ENCODE peak calls at places on chromosomes 11 and 22, in ten cellular contexts. L is heart left ventricle; T is activated T-cell treated with anti-CD3 and anti-CD28 coated beads for 1 hour; G is GM19239; A is fibroblast of the conjunctiva; C is T-helper 2 cell; E is activated T-helper 1 cell treated with anti-CD3 and anti-CD28 coated beads, Interleukin-12 subunit alpha, Interleukin-12 subunit beta, Interleukin-2, Interleukin-4 antibody, amounts not matched to agents 30 ng/mL and 10 ng/mL and 1 ng/mL, durations not matched to agents 14 hours and 24 hours and 36 hours; I is BJ; W is kidney glomerular epithelial cell; Y is CD8-positive, alpha-beta T cell. F is an unnamed sample.

GRCh38 chr22:23783496-23784167 is 3.1 kb upstream of the SMARCB1 start:
- DNase-seq in L (no peak), T (no peak), G (no peak), A (no peak), C (no peak), E (no peak), I (no peak), W (no peak), Y (no peak), F (no peak)

GRCh38 chr11:129143335-129143734 is 48.8 kb downstream of the ARHGAP32 start:
- DNase-seq in L (peak), T (no peak), G (no peak), A (peak), C (no peak), E (no peak), I (peak), W (peak), Y (no peak), F (no peak)

GRCh38 chr11:77619576-77620198 is 17.9 kb downstream of the CLNS1A start:
- DNase-seq in L (no peak), T (no peak), G (no peak), A (peak), C (peak), E (peak), I (no peak), W (peak), Y (no peak), F (no peak)

GRCh38 chr11:38019072-38019775 is 1421.2 kb upstream of the RAG2 start:
- DNase-seq in L (no peak), T (no peak), G (no peak), A (no peak), C (no peak), E (no peak), I (no peak), W (peak), Y (no peak), F (no peak)

GRCh38 chr11:1229471-1230120 is 6.7 kb downstream of the MUC5B start:
- DNase-seq in L (peak), T (no peak), G (no peak), A (no peak), C (no peak), E (no peak), I (no peak), W (no peak), Y (no peak), F (peak)

GRCh38 chr22:40216041-40216756 is 38.5 kb downstream of the TNRC6B start:
- DNase-seq in L (no peak), T (no peak), G (peak), A (no peak), C (peak), E (no peak), I (no peak), W (no peak), Y (peak), F (peak)

GRCh38 chr22:21766933-21767462 is 31.4 kb upstream of the YPEL1 start:
- DNase-seq in L (no peak), T (peak), G (peak), A (no peak), C (peak), E (peak), I (no peak), W (no peak), Y (peak), F (no peak)

GRCh38 chr11:9017773-9018172 is 14.0 kb upstream of the NRIP3 start:
- DNase-seq in L (peak), T (no peak), G (no peak), A (no peak), C (no peak), E (no peak), I (no peak), W (no peak), Y (no peak), F (no peak)

GRCh38 chr11:1771700-1772099 is 8.0 kb upstream of the CTSD start:
- DNase-seq in L (no peak), T (no peak), G (no peak), A (peak), C (no peak), E (no peak), I (peak), W (no peak), Y (no peak), F (no peak)

GRCh38 chr11:119108151-119108856 is 1.2 kb downstream of the C2CD2L start:
- DNase-seq in L (no peak), T (no peak), G (no peak), A (no peak), C (peak), E (no peak), I (no peak), W (no peak), Y (peak), F (no peak)

GRCh38 chr11:120054016-120054752 is 83.7 kb downstream of the TRIM29 start:
- DNase-seq in L (no peak), T (no peak), G (no peak), A (no peak), C (no peak), E (no peak), I (no peak), W (no peak), Y (no peak), F (no peak)

GRCh38 chr11:131073167-131073566 is 156.9 kb upstream of the SNX19 start:
- DNase-seq in L (no peak), T (no peak), G (no peak), A (no peak), C (no peak), E (no peak), I (no peak), W (no peak), Y (no peak), F (no peak)

GRCh38 chr11:134592391-134592990 is 180.4 kb upstream of the B3GAT1 start:
- DNase-seq in L (no peak), T (no peak), G (no peak), A (no peak), C (peak), E (no peak), I (no peak), W (peak), Y (peak), F (no peak)

GRCh38 chr11:124676386-124676785 is 2.7 kb downstream of the SPA17 start:
- DNase-seq in L (peak), T (no peak), G (no peak), A (peak), C (no peak), E (no peak), I (no peak), W (no peak), Y (no peak), F (no peak)

GRCh38 chr22:40345801-40346177 is 511 bp upstream of the ADSL start:
- DNase-seq in L (no peak), T (peak), G (no peak), A (no peak), C (peak), E (peak), I (no peak), W (no peak), Y (peak), F (peak)

GRCh38 chr22:48944756-48945620 is 882.7 kb downstream of the BRD1 start:
- DNase-seq in L (no peak), T (no peak), G (no peak), A (no peak), C (no peak), E (no peak), I (no peak), W (no peak), Y (no peak), F (no peak)

GRCh38 chr22:19120829-19121630 is 1.2 kb downstream of the DGCR2 start:
- DNase-seq in L (peak), T (no peak), G (peak), A (no peak), C (no peak), E (no peak), I (no peak), W (peak), Y (no peak), F (no peak)

GRCh38 chr11:7451520-7451919 is 33.8 kb upstream of the OLFML1 start:
- DNase-seq in L (no peak), T (no peak), G (no peak), A (no peak), C (no peak), E (no peak), I (no peak), W (no peak), Y (no peak), F (no peak)

GRCh38 chr22:27377901-27378300 is 423.7 kb downstream of the MN1 start:
- DNase-seq in L (peak), T (no peak), G (no peak), A (no peak), C (no peak), E (no peak), I (no peak), W (peak), Y (no peak), F (no peak)

GRCh38 chr22:35071784-35072183 is 5.8 kb downstream of the ISX start:
- DNase-seq in L (no peak), T (no peak), G (no peak), A (no peak), C (no peak), E (no peak), I (no peak), W (no peak), Y (no peak), F (no peak)

GRCh38 chr11:76062733-76063132 is 143.6 kb downstream of the WNT11 start:
- DNase-seq in L (no peak), T (no peak), G (peak), A (no peak), C (peak), E (no peak), I (no peak), W (no peak), Y (no peak), F (peak)

GRCh38 chr11:132312161-132312560 is 941.7 kb downstream of the NTM start:
- DNase-seq in L (no peak), T (no peak), G (no peak), A (peak), C (peak), E (no peak), I (no peak), W (peak), Y (no peak), F (no peak)

GRCh38 chr11:96235725-96236124 is 107.3 kb downstream of the MAML2 start:
- DNase-seq in L (no peak), T (no peak), G (no peak), A (no peak), C (peak), E (peak), I (no peak), W (no peak), Y (no peak), F (no peak)

GRCh38 chr11:83663446-83663845 is 377.3 kb upstream of the CCDC90B start:
- DNase-seq in L (no peak), T (no peak), G (no peak), A (no peak), C (no peak), E (no peak), I (no peak), W (no peak), Y (no peak), F (no peak)

GRCh38 chr22:50469377-50470305 is 5.2 kb downstream of the SBF1 start:
- DNase-seq in L (no peak), T (peak), G (peak), A (no peak), C (peak), E (peak), I (no peak), W (no peak), Y (peak), F (peak)

GRCh38 chr11:88553204-88553603 is 215.7 kb upstream of the CTSC start:
- DNase-seq in L (no peak), T (no peak), G (no peak), A (no peak), C (no peak), E (no peak), I (no peak), W (no peak), Y (no peak), F (no peak)

GRCh38 chr11:9838229-9838628 is 174.4 kb downstream of the SWAP70 start:
- DNase-seq in L (no peak), T (no peak), G (no peak), A (no peak), C (no peak), E (no peak), I (no peak), W (no peak), Y (no peak), F (no peak)

GRCh38 chr11:59754494-59754858 is 700 bp upstream of the STX3 start:
- DNase-seq in L (no peak), T (peak), G (peak), A (no peak), C (peak), E (no peak), I (no peak), W (no peak), Y (peak), F (peak)

GRCh38 chr22:33513388-33514336 is 406.6 kb downstream of the LARGE1 start:
- DNase-seq in L (no peak), T (no peak), G (no peak), A (no peak), C (no peak), E (no peak), I (no peak), W (no peak), Y (no peak), F (no peak)

GRCh38 chr11:75434886-75435570 is 2.0 kb upstream of the KLHL35 start:
- DNase-seq in L (peak), T (no peak), G (no peak), A (no peak), C (no peak), E (no peak), I (no peak), W (no peak), Y (no peak), F (no peak)

GRCh38 chr22:48906177-48906835 is 921.4 kb downstream of the BRD1 start:
- DNase-seq in L (peak), T (no peak), G (no peak), A (no peak), C (no peak), E (no peak), I (no peak), W (no peak), Y (no peak), F (no peak)

GRCh38 chr11:8290122-8290810 is 26.6 kb upstream of the LMO1 start:
- DNase-seq in L (peak), T (no peak), G (no peak), A (no peak), C (no peak), E (no peak), I (no peak), W (no peak), Y (no peak), F (no peak)

GRCh38 chr11:134752964-134753804 is 341.1 kb upstream of the B3GAT1 start:
- DNase-seq in L (no peak), T (no peak), G (no peak), A (no peak), C (no peak), E (no peak), I (no peak), W (no peak), Y (no peak), F (no peak)

GRCh38 chr22:48226026-48227013 is 1463.9 kb downstream of the TBC1D22A start:
- DNase-seq in L (no peak), T (no peak), G (no peak), A (no peak), C (no peak), E (no peak), I (no peak), W (no peak), Y (no peak), F (no peak)

GRCh38 chr22:18088825-18089568 is 11.2 kb downstream of the PEX26 start:
- DNase-seq in L (no peak), T (no peak), G (no peak), A (no peak), C (no peak), E (no peak), I (no peak), W (peak), Y (no peak), F (no peak)

GRCh38 chr22:38071421-38072321 is 12.3 kb downstream of the SLC16A8 start:
- DNase-seq in L (no peak), T (no peak), G (no peak), A (no peak), C (no peak), E (no peak), I (no peak), W (no peak), Y (no peak), F (no peak)

GRCh38 chr11:11512090-11512489 is 109.7 kb downstream of the GALNT18 start:
- DNase-seq in L (no peak), T (no peak), G (no peak), A (no peak), C (no peak), E (no peak), I (no peak), W (no peak), Y (no peak), F (no peak)

F was measured in GM12892.